ENCODE peak calls at places on chromosomes 6 and 20, in four cellular contexts. W is KBM-7; R is adrenal gland; S is activated CD8-positive, alpha-beta memory T cell treated with anti-CD3 and anti-CD28 coated beads for 48 hours. C is an unnamed sample.

GRCh38 chr20:25071722-25072121 is 10.2 kb downstream of the VSX1 start:
- DNase-seq in W (no peak), R (peak), S (no peak), C (peak)

GRCh38 chr6:133606833-133607232 is 282.1 kb upstream of the TCF21 start:
- DNase-seq in W (no peak), R (no peak), S (no peak), C (no peak)

GRCh38 chr20:45343867-45344721 is 4.1 kb downstream of the SDC4 start:
- DNase-seq in W (no peak), R (peak), S (no peak), C (peak)

GRCh38 chr6:52509281-52510212 is 67.3 kb downstream of the TRAM2 start:
- DNase-seq in W (no peak), R (no peak), S (no peak), C (peak)

GRCh38 chr20:23583526-23583925 is 15.2 kb upstream of the CST9L start:
- DNase-seq in W (no peak), R (no peak), S (no peak), C (peak)

GRCh38 chr20:17627101-17627950 is 54.7 kb downstream of the RRBP1 start:
- DNase-seq in W (no peak), R (no peak), S (no peak), C (no peak)

GRCh38 chr6:55174211-55175013 is at the start of gene HCRTR2:
- DNase-seq in W (no peak), R (no peak), S (no peak), C (peak)

GRCh38 chr20:44714701-44715494 is at the start of gene CCN5:
- DNase-seq in W (peak), R (peak), S (no peak), C (peak)

GRCh38 chr6:42367353-42368011 is 84.2 kb downstream of the TRERF1 start:
- DNase-seq in W (peak), R (no peak), S (no peak), C (no peak)

GRCh38 chr20:51380401-51381385 is 161.8 kb downstream of the NFATC2 start:
- DNase-seq in W (no peak), R (no peak), S (no peak), C (no peak)

GRCh38 chr6:131379951-131380350 is 193.1 kb upstream of the ARG1 start:
- DNase-seq in W (no peak), R (no peak), S (no peak), C (peak)

GRCh38 chr6:135380793-135381192 is 116.7 kb downstream of the AHI1 start:
- DNase-seq in W (no peak), R (no peak), S (no peak), C (no peak)

GRCh38 chr6:35728663-35729348 is 8.0 kb upstream of the ARMC12 start:
- DNase-seq in W (no peak), R (no peak), S (no peak), C (no peak)

GRCh38 chr6:24536466-24536865 is 41.7 kb downstream of the ALDH5A1 start:
- DNase-seq in W (no peak), R (no peak), S (no peak), C (no peak)

GRCh38 chr6:40352527-40353170 is 234.5 kb downstream of the LRFN2 start:
- DNase-seq in W (no peak), R (no peak), S (no peak), C (no peak)

GRCh38 chr6:30136570-30137286 is 788 bp downstream of the TRIM40 start:
- DNase-seq in W (peak), R (no peak), S (no peak), C (no peak)

GRCh38 chr20:43388267-43389081 is 69.2 kb upstream of the SRSF6 start:
- DNase-seq in W (no peak), R (no peak), S (no peak), C (no peak)

GRCh38 chr6:25389501-25389900 is 110.3 kb downstream of the CARMIL1 start:
- DNase-seq in W (no peak), R (no peak), S (no peak), C (peak)

GRCh38 chr6:142856857-142857608 is 87.9 kb downstream of the HIVEP2 start:
- DNase-seq in W (no peak), R (no peak), S (peak), C (no peak)

GRCh38 chr6:6788394-6789020 is 200.0 kb downstream of the LY86 start:
- DNase-seq in W (peak), R (no peak), S (no peak), C (no peak)

GRCh38 chr6:157226761-157227160 is 96.6 kb downstream of the TMEM242 start:
- DNase-seq in W (no peak), R (peak), S (no peak), C (peak)

GRCh38 chr6:32436995-32437836 is 2.5 kb upstream of the HLA-DRA start:
- DNase-seq in W (peak), R (no peak), S (no peak), C (no peak)

GRCh38 chr6:143232849-143233248 is 172.2 kb downstream of the AIG1 start:
- DNase-seq in W (peak), R (peak), S (no peak), C (peak)

GRCh38 chr6:16322666-16323312 is 84.4 kb downstream of the GMPR start:
- DNase-seq in W (peak), R (peak), S (no peak), C (peak)

GRCh38 chr6:45927421-45928234 is 88.0 kb downstream of the CLIC5 start:
- DNase-seq in W (no peak), R (no peak), S (no peak), C (no peak)

C was measured in kidney tubule cell.